ENCODE peak calls at places on chromosome 11, in ten cellular contexts. B, O, W, A, R, Z, Y, Q, D and P are unnamed samples.

GRCh38 chr11:33716236-33716635 is 15.6 kb upstream of the C11orf91 start:
- DNase-seq in B (no peak), Y (peak), R (no peak), W (no peak), D (no peak), A (no peak), Z (no peak), Q (no peak), O (peak), P (no peak)

GRCh38 chr11:113440816-113441215 is 34.4 kb downstream of the DRD2 start:
- DNase-seq in A (no peak), R (no peak), Q (no peak), D (no peak), W (no peak), Z (no peak), O (no peak), B (no peak), Y (no peak), P (no peak)

GRCh38 chr11:64745219-64745522 is 1.2 kb upstream of the RASGRP2 start:
- DNase-seq in D (no peak), A (peak), Y (no peak), Z (no peak), R (no peak), O (no peak), B (no peak), W (peak), Q (peak), P (no peak)

GRCh38 chr11:199004-199581 is 6.2 kb downstream of the SCGB1C1 start:
- DNase-seq in A (no peak), Y (no peak), O (no peak), W (peak), B (no peak), Z (no peak), Q (no peak), D (no peak), R (no peak), P (no peak)

GRCh38 chr11:12599408-12600143 is 74.6 kb upstream of the TEAD1 start:
- DNase-seq in Z (no peak), D (peak), B (no peak), Q (peak), A (peak), R (peak), W (peak), Y (no peak), O (no peak), P (peak)

GRCh38 chr11:98587884-98588283 is 432.9 kb upstream of the CNTN5 start:
- DNase-seq in O (no peak), Y (no peak), A (no peak), B (no peak), Q (no peak), Z (no peak), W (no peak), D (no peak), R (no peak), P (no peak)

GRCh38 chr11:6410695-6411430 is 8.0 kb downstream of the APBB1 start:
- DNase-seq in D (no peak), W (no peak), Q (no peak), A (no peak), Z (no peak), Y (no peak), B (no peak), O (no peak), R (no peak), P (no peak)

GRCh38 chr11:70550456-70551195 is 152.3 kb downstream of the CTTN start:
- DNase-seq in W (no peak), D (no peak), O (no peak), R (no peak), B (no peak), Q (no peak), Y (no peak), A (no peak), Z (no peak), P (no peak)

GRCh38 chr11:124108158-124108557 is 7.1 kb upstream of the VWA5A start:
- DNase-seq in Q (peak), R (no peak), Y (peak), W (peak), A (no peak), O (no peak), B (peak), D (peak), Z (no peak), P (no peak)

GRCh38 chr11:90309693-90310092 is 86.8 kb upstream of the CHORDC1 start:
- DNase-seq in R (no peak), W (no peak), D (no peak), Q (no peak), Y (no peak), O (no peak), Z (no peak), B (no peak), A (no peak), P (no peak)

DNA sequence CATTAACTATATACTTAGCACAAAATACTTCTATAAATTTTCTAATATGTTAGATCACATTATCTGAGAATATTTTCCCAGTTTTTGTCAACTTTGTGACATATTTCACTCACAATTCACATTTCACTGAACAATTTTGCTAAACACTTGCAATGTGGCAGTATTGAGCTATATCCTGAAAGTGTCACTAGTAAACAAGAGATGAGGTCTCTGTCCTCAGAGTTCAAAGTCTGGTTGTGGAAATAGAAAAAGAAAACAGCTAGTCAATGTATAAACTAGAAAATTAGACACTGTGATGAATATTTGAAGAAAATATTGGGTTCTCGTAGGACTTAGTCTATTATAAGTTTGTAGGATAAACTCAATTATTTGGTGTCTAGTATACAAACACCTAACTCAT is 87.4 kb upstream of the CHORDC1 start:
- DNase-seq in W (no peak), B (no peak), Q (no peak), A (no peak), O (no peak), R (no peak), Y (no peak), D (peak), Z (no peak), P (no peak)
- TF ChIP-seq CTCF in W (no peak), B (no peak), Q (no peak), A (no peak), O (no peak), R (no peak), Y (no peak), D (peak), Z (no peak), P (no peak)

DNA sequence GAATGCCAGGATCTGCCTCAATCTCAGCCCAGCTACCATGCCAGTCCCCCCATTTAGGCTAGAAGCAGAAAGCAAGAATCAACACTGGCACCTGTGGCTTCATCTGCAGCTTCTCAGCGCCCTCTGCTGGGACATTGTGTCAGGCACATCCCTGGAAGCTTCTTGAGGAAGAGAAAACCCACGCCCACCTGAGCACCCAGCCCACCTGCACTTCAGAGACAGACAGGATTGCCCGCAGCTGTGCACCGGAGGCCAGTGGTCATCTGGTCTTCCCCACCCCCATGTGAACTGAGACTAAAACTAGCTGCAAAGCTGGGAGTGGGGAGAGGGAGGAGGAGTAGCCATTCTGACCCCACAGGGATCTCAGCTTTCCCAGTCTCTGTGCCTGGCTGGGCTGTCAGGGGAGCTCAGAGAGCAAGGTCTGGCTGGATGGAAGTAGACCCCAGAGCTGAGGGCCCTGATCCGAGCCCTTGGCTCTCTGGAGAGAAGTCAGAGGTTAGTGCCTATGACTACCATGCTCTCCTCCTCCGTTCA is 66.8 kb downstream of the FEZ1 start:
- DNase-seq in R (peak), A (peak), O (peak), B (no peak), Z (no peak), Y (peak), W (peak), Q (peak), D (peak), P (peak)
- TF ChIP-seq CTCF in R (peak), A (peak), O (peak), B (peak), Z (peak), Y (peak), W (peak), Q (peak), D (peak), P (peak)

DNA sequence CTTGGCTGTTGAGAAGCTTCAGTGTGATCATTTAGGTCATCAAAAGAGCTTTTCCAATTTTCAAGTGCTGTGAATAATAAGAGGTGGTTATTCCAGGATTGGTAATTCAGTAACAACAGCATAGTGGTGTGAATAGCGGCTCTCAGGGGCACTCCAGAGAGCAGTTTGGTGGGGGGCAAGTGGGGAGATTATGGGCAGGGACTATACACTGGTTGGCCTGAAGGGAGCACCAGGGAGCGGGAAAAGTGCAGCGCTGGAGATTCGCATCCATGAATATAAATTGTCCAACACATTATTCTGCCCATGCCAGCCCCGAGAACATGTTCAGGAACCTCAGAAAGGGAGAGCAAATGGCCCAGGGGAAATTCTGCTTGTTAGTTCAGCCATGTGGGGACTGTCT is 37.9 kb downstream of the OR6Q1 start:
- DNase-seq in A (no peak), R (no peak), O (no peak), Z (no peak), B (no peak), Q (no peak), D (no peak), W (no peak), Y (no peak), P (no peak)
- TF ChIP-seq CTCF in A (no peak), R (no peak), O (no peak), Z (no peak), B (no peak), Q (no peak), D (no peak), W (no peak), Y (no peak), P (peak)

GRCh38 chr11:8360086-8360828 is 96.6 kb upstream of the LMO1 start:
- DNase-seq in O (no peak), B (no peak), Q (no peak), R (no peak), Y (no peak), Z (no peak), A (no peak), W (no peak), D (no peak), P (no peak)
- TF ChIP-seq CTCF in O (no peak), B (peak), Q (no peak), R (no peak), Y (peak), Z (no peak), A (no peak), W (no peak), D (no peak), P (no peak)

GRCh38 chr11:79708319-79708928 is 267.6 kb upstream of the TENM4 start:
- DNase-seq in Q (peak), D (peak), O (peak), A (peak), B (peak), R (peak), W (peak), Y (peak), Z (peak), P (no peak)
- TF ChIP-seq CTCF in Q (peak), D (peak), O (peak), A (peak), B (peak), R (peak), W (peak), Y (peak), Z (peak), P (peak)